ENCODE peak calls at places on chromosomes 11 and 22, in four cellular contexts. One of them, this sample, is unnamed.
A peak's percentile ranks its signal among the peaks of the same experiment; 100 is the strongest.

GRCh38 chr11:75719089-75719638 is 1.5 kb downstream of the MOGAT2 start:
- DNase-seq in body of pancreas: no peak
- DNase-seq in fibroblast of lung: no peak
- DNase-seq in GM23248: no peak
- DNase-seq in this sample: no peak

GRCh38 chr11:123829745-123830144 is 23.6 kb upstream of the OR6M1 start:
- DNase-seq in body of pancreas: no peak
- DNase-seq in fibroblast of lung: no peak
- DNase-seq in GM23248: no peak
- DNase-seq in this sample: no peak

GRCh38 chr11:131977854-131978253 is 607.4 kb downstream of the NTM start:
- DNase-seq in body of pancreas: no peak
- DNase-seq in fibroblast of lung: peak; percentile 95
- DNase-seq in GM23248: peak; percentile 67
- DNase-seq in this sample: no peak

GRCh38 chr22:35749808-35750207 is 32.1 kb downstream of the APOL5 start:
- DNase-seq in body of pancreas: no peak
- DNase-seq in fibroblast of lung: peak; percentile 35
- DNase-seq in GM23248: no peak
- DNase-seq in this sample: no peak

GRCh38 chr11:8019671-8020597 is 32.8 kb downstream of the EIF3F start:
- DNase-seq in body of pancreas: peak; percentile 27
- DNase-seq in fibroblast of lung: peak; percentile 37
- DNase-seq in GM23248: peak; percentile 91
- DNase-seq in this sample: peak; percentile 81

GRCh38 chr22:32204211-32204855 is 540 bp downstream of the RFPL2 start:
- DNase-seq in body of pancreas: peak; percentile 47
- DNase-seq in fibroblast of lung: no peak
- DNase-seq in GM23248: no peak
- DNase-seq in this sample: peak; percentile 69

GRCh38 chr22:42685941-42686666 is 34.6 kb downstream of the A4GALT start:
- DNase-seq in body of pancreas: no peak
- DNase-seq in fibroblast of lung: no peak
- DNase-seq in GM23248: no peak
- DNase-seq in this sample: no peak

GRCh38 chr11:76783294-76783900 is at the start of gene TSKU:
- DNase-seq in body of pancreas: peak; percentile 36
- DNase-seq in fibroblast of lung: no peak
- DNase-seq in GM23248: peak; percentile 81
- DNase-seq in this sample: no peak

GRCh38 chr11:122814401-122814800 is 23.9 kb upstream of the CRTAM start:
- DNase-seq in body of pancreas: no peak
- DNase-seq in fibroblast of lung: no peak
- DNase-seq in GM23248: no peak
- DNase-seq in this sample: no peak

GRCh38 chr11:122817121-122817520 is 21.2 kb upstream of the CRTAM start:
- DNase-seq in body of pancreas: peak; percentile 38
- DNase-seq in fibroblast of lung: no peak
- DNase-seq in GM23248: peak; percentile 12
- DNase-seq in this sample: no peak

GRCh38 chr11:122813176-122813917 is 25.0 kb upstream of the CRTAM start:
- DNase-seq in body of pancreas: no peak
- DNase-seq in fibroblast of lung: no peak
- DNase-seq in GM23248: no peak
- DNase-seq in this sample: no peak

GRCh38 chr11:122815900-122816299 is 22.4 kb upstream of the CRTAM start:
- DNase-seq in body of pancreas: no peak
- DNase-seq in fibroblast of lung: no peak
- DNase-seq in GM23248: no peak
- DNase-seq in this sample: no peak

GRCh38 chr11:122816701-122817100 is 21.6 kb upstream of the CRTAM start:
- DNase-seq in body of pancreas: no peak
- DNase-seq in fibroblast of lung: no peak
- DNase-seq in GM23248: no peak
- DNase-seq in this sample: no peak
- H3K9me3 ChIP-seq in body of pancreas: no peaks in the 10 kb centered on the region
- H3K9me3 ChIP-seq in fibroblast of lung: no peaks in the 10 kb centered on the region
- H3K9me3 ChIP-seq in GM23248: no peaks in the 10 kb centered on the region
- H3K9me3 ChIP-seq in this sample: peaks cover 3% of the 10 kb centered on the region

GRCh38 chr22:11605468-11605981 is 3922.5 kb upstream of the OR11H1 start:
- DNase-seq in body of pancreas: no peak
- DNase-seq in fibroblast of lung: no peak
- DNase-seq in GM23248: no peak
- DNase-seq in this sample: no peak
- H3K9me3 ChIP-seq in body of pancreas: no peaks in the 10 kb centered on the region
- H3K9me3 ChIP-seq in fibroblast of lung: no peaks in the 10 kb centered on the region
- H3K9me3 ChIP-seq in GM23248: peaks cover 5% of the 10 kb centered on the region
- H3K9me3 ChIP-seq in this sample: no peaks in the 10 kb centered on the region

DNA sequence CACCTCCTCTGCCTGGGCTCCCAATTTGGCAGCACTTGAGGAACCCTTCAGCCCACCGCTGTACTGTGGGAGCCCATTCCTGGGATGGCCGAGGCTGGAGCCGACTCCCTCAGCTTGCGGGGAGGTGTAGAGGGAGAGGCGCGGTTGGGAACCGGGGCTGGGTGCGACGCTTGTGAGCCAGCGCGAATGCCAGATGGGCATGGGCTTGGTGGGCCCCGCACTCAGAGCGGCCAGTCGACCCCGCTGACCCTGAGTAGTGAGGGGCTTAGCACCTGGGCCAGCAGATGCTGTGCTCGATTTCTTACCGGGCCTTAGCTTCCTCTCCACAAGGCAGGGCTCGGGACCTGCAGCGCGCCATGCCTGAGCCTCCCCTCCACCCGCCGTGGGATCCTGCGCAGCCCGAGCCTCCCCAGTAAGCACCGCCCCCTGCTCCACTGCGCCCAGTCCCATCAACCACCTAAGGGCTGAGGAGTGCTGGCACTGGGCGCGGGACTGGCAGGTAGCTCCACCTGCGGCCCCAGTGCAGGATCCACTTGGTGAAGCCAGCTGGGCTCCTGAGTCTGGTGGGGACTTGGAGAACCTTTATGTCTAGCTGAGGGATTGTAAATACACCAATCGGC is 58.3 kb upstream of the DEFB108B start:
- DNase-seq in body of pancreas: no peak
- DNase-seq in fibroblast of lung: no peak
- DNase-seq in GM23248: no peak
- DNase-seq in this sample: no peak
- H3K9me3 ChIP-seq in body of pancreas: no peaks in the 10 kb centered on the region
- H3K9me3 ChIP-seq in fibroblast of lung: no peaks in the 10 kb centered on the region
- H3K9me3 ChIP-seq in GM23248: no peaks in the 10 kb centered on the region
- H3K9me3 ChIP-seq in this sample: no peaks in the 10 kb centered on the region

DNA sequence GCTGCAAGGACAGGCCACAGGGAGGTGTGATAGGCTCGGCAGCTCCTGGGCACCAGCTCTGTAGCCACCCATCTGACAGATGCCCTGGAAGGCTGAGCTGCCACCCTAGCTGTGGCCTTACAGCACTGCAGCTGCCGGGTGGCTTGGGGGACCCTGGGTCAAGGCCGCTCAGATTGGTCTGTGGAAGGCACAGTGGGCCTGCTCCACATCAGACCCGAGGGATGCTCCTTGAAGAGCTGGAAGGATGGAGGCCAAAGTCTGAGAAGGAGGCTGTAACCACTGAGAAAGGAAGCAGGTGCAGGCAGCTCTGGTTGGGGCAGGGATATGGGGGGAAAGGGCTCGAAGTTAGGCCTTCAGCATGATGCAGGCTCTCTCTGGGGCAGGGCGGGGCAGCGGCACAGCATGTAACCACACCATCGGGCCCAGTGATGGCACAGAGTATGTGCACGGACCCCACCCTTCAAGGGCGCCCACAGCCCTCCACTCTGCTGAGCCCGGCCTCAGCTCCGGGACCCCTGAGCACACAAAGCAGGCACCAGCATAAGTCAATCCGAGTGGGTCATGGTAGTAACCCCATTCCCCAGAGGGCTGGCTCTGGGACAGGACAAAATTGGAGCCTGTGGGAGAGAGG is 1511.3 kb downstream of the BRD1 start:
- DNase-seq in body of pancreas: no peak
- DNase-seq in fibroblast of lung: no peak
- DNase-seq in GM23248: no peak
- DNase-seq in this sample: peak; percentile 14
- H3K9me3 ChIP-seq in body of pancreas: no peaks in the 10 kb centered on the region
- H3K9me3 ChIP-seq in fibroblast of lung: no peaks in the 10 kb centered on the region
- H3K9me3 ChIP-seq in GM23248: no peaks in the 10 kb centered on the region
- H3K9me3 ChIP-seq in this sample: peaks cover 6% of the 10 kb centered on the region

GRCh38 chr11:85742873-85743275 is 56.9 kb upstream of the CCDC89 start:
- DNase-seq in body of pancreas: no peak
- DNase-seq in fibroblast of lung: no peak
- DNase-seq in GM23248: no peak
- DNase-seq in this sample: no peak
- H3K9me3 ChIP-seq in body of pancreas: no peaks in the 10 kb centered on the region
- H3K9me3 ChIP-seq in fibroblast of lung: no peaks in the 10 kb centered on the region
- H3K9me3 ChIP-seq in GM23248: no peaks in the 10 kb centered on the region
- H3K9me3 ChIP-seq in this sample: no peaks in the 10 kb centered on the region

GRCh38 chr11:70488171-70488570 is 89.8 kb downstream of the CTTN start:
- DNase-seq in body of pancreas: no peak
- DNase-seq in fibroblast of lung: no peak
- DNase-seq in GM23248: no peak
- DNase-seq in this sample: no peak

GRCh38 chr11:70487763-70488162 is 89.4 kb downstream of the CTTN start:
- DNase-seq in body of pancreas: no peak
- DNase-seq in fibroblast of lung: no peak
- DNase-seq in GM23248: no peak
- DNase-seq in this sample: no peak

GRCh38 chr11:70486731-70487130 is 88.4 kb downstream of the CTTN start:
- DNase-seq in body of pancreas: no peak
- DNase-seq in fibroblast of lung: no peak
- DNase-seq in GM23248: no peak
- DNase-seq in this sample: no peak

GRCh38 chr11:70486026-70486415 is 87.7 kb downstream of the CTTN start:
- DNase-seq in body of pancreas: no peak
- DNase-seq in fibroblast of lung: no peak
- DNase-seq in GM23248: no peak
- DNase-seq in this sample: no peak

DNA sequence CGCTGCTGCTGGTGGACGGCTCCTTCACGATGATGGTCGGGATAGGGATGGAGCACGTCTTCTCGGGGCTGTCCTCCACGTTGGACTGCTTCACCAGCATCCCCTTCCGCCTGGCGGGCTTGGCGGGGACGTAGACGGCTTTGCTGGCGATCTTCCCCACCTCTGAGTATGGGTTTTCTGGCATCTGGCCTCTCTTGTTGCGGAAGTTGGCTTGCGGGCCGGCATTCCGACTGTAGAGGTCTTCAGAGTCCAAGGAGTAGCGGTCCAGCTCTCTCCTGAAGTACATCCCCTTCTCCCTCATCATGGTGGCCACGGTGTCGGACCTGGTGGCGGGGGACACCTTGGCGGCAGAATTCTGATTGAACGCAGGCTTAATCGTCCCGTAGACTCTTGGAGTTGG is 88.8 kb downstream of the CTTN start:
- DNase-seq in body of pancreas: no peak
- DNase-seq in fibroblast of lung: no peak
- DNase-seq in GM23248: no peak
- DNase-seq in this sample: peak; percentile 62
- H3K9me3 ChIP-seq in body of pancreas: no peaks in the 10 kb centered on the region
- H3K9me3 ChIP-seq in fibroblast of lung: no peaks in the 10 kb centered on the region
- H3K9me3 ChIP-seq in GM23248: no peaks in the 10 kb centered on the region
- H3K9me3 ChIP-seq in this sample: peaks cover 22% of the 10 kb centered on the region

This sample was measured in left lung.